ENCODE peak calls at places on chromosomes 16 and 17, in five cellular contexts. M, J, A, R and Y are unnamed samples.

GRCh38 chr16:50166511-50167500 is 13.7 kb downstream of the TENT4B start:
- DNase-seq in M (peak), J (no peak), A (peak), R (no peak), Y (no peak)

GRCh38 chr16:12582696-12583095 is 221.0 kb downstream of the CPPED1 start:
- DNase-seq in M (no peak), J (no peak), A (no peak), R (no peak), Y (no peak)

GRCh38 chr16:87848676-87849345 is 20.5 kb downstream of the SLC7A5 start:
- DNase-seq in M (no peak), J (no peak), A (no peak), R (no peak), Y (no peak)

GRCh38 chr17:82257473-82257872 is 16.0 kb downstream of the CSNK1D start:
- DNase-seq in M (no peak), J (peak), A (peak), R (no peak), Y (no peak)

GRCh38 chr16:35210681-35211433 is 1751.4 kb downstream of the TP53TG3F start:
- DNase-seq in M (no peak), J (no peak), A (no peak), R (no peak), Y (no peak)

GRCh38 chr17:54405826-54406225 is 494.8 kb upstream of the TOM1L1 start:
- DNase-seq in M (no peak), J (no peak), A (no peak), R (no peak), Y (no peak)

GRCh38 chr16:89606006-89606405 is 7.4 kb upstream of the DPEP1 start:
- DNase-seq in M (no peak), J (no peak), A (no peak), R (no peak), Y (no peak)

GRCh38 chr17:48054238-48055185 is 6.4 kb downstream of the NFE2L1 start:
- DNase-seq in M (peak), J (no peak), A (peak), R (no peak), Y (no peak)

GRCh38 chr16:72426416-72426815 is 254.5 kb upstream of the PMFBP1 start:
- DNase-seq in M (no peak), J (no peak), A (no peak), R (no peak), Y (no peak)

GRCh38 chr16:1691956-1692355 is 13.9 kb downstream of the JPT2 start:
- DNase-seq in M (peak), J (no peak), A (peak), R (no peak), Y (no peak)

GRCh38 chr17:57957886-57958285 is 2.7 kb upstream of the CUEDC1 start:
- DNase-seq in M (no peak), J (no peak), A (no peak), R (no peak), Y (no peak)

GRCh38 chr17:79655672-79656290 is 44.9 kb upstream of the RBFOX3 start:
- DNase-seq in M (no peak), J (no peak), A (no peak), R (no peak), Y (no peak)

GRCh38 chr17:11372692-11373091 is 131.7 kb downstream of the SHISA6 start:
- DNase-seq in M (no peak), J (no peak), A (no peak), R (no peak), Y (no peak)

GRCh38 chr16:86585821-86586611 is 7.7 kb downstream of the FOXL1 start:
- DNase-seq in M (no peak), J (no peak), A (peak), R (no peak), Y (no peak)